ENCODE peak calls at places on chromosome 13, in five cellular contexts. R is AG10803; T is brain microvascular endothelial cell; C is NCI-H69; F is stimulated activated CD8-positive, alpha-beta memory T cell treated with anti-CD3 and anti-CD28 coated beads, Interleukin-4, amount 100 ng/mL, for 24 hours. J is an unnamed sample.
A peak's percentile ranks its signal among the peaks of the same experiment; 100 is the strongest.

GRCh38 chr13:113928701-113929627 is 44.9 kb downstream of the C13orf46 start:
- DNase-seq in C (no peak), T (no peak), R (peak; percentile 99), F (no peak), J (no peak)

GRCh38 chr13:99809931-99810330 is 161.6 kb downstream of the ZIC5 start:
- DNase-seq in C (no peak), T (no peak), F (no peak), R (no peak), J (no peak)

GRCh38 chr13:113157929-113158747 is at the start of gene PROZ:
- DNase-seq in F (no peak), R (no peak), T (no peak), C (peak; percentile 81), J (no peak)

GRCh38 chr13:52459668-52460067 is 4.4 kb downstream of the CKAP2 start:
- DNase-seq in C (no peak), T (peak; percentile 72), F (no peak), R (peak; percentile 36), J (no peak)

GRCh38 chr13:43487459-43487858 is 299.3 kb downstream of the ENOX1 start:
- DNase-seq in T (no peak), R (no peak), C (peak; percentile 61), F (no peak), J (no peak)

GRCh38 chr13:20442798-20443381 is 82.8 kb downstream of the CRYL1 start:
- DNase-seq in R (no peak), T (no peak), F (no peak), C (no peak), J (no peak)

GRCh38 chr13:49499889-49500660 is 4.3 kb downstream of the PHF11 start:
- DNase-seq in F (no peak), R (peak; percentile 70), T (peak; percentile 63), C (no peak), J (no peak)

GRCh38 chr13:20397896-20398295 is 127.8 kb downstream of the CRYL1 start:
- DNase-seq in F (no peak), R (no peak), T (no peak), C (no peak), J (no peak)

GRCh38 chr13:50715402-50716146 is 127.9 kb downstream of the DLEU7 start:
- DNase-seq in F (no peak), R (no peak), C (no peak), T (no peak), J (no peak)

GRCh38 chr13:88051746-88052482 is 380.7 kb downstream of the SLITRK5 start:
- DNase-seq in C (no peak), T (no peak), F (no peak), R (no peak), J (no peak)

GRCh38 chr13:40340368-40341085 is 325.9 kb downstream of the FOXO1 start:
- DNase-seq in F (no peak), T (no peak), C (no peak), R (peak; percentile 3), J (no peak)

GRCh38 chr13:32164622-32165268 is 133.2 kb downstream of the FRY start:
- DNase-seq in F (no peak), T (peak; percentile 73), C (peak; percentile 85), R (peak; percentile 58), J (no peak)

GRCh38 chr13:52348081-52348480 is 57.9 kb downstream of the THSD1 start:
- DNase-seq in C (no peak), F (no peak), T (peak; percentile 82), R (peak; percentile 94), J (no peak)

GRCh38 chr13:30796132-30796832 is 60.9 kb downstream of the ALOX5AP start:
- DNase-seq in T (peak; percentile 43), R (peak; percentile 80), F (no peak), C (peak; percentile 41), J (no peak)

GRCh38 chr13:48478401-48478800 is 54.5 kb downstream of the RCBTB2 start:
- DNase-seq in T (no peak), F (no peak), C (no peak), R (peak; percentile 69), J (no peak)

GRCh38 chr13:74920945-74921725 is 560.8 kb downstream of the TBC1D4 start:
- DNase-seq in T (no peak), C (no peak), F (no peak), R (no peak), J (no peak)

GRCh38 chr13:42750858-42751257 is 30.5 kb upstream of the FAM216B start:
- DNase-seq in R (no peak), T (no peak), F (no peak), C (no peak), J (no peak)

GRCh38 chr13:75458696-75459422 is 23.1 kb downstream of the TBC1D4 start:
- DNase-seq in R (no peak), F (no peak), T (no peak), C (peak; percentile 92), J (no peak)

GRCh38 chr13:59415498-59415897 is 748.2 kb downstream of the DIAPH3 start:
- DNase-seq in R (no peak), F (no peak), T (no peak), C (peak; percentile 13), J (no peak)

GRCh38 chr13:45875951-45876350 is 24.4 kb upstream of the SIAH3 start:
- DNase-seq in T (no peak), F (no peak), C (no peak), R (no peak), J (no peak)

GRCh38 chr13:44972956-44973581 is 16.2 kb downstream of the NUFIP1 start:
- DNase-seq in T (no peak), C (peak; percentile 35), F (no peak), R (peak; percentile 30), J (no peak)

GRCh38 chr13:27920677-27921420 is 1.0 kb downstream of the PDX1 start:
- DNase-seq in F (no peak), T (no peak), C (peak; percentile 33), R (peak; percentile 11), J (peak; percentile 38)

GRCh38 chr13:111158136-111158805 is 43.2 kb downstream of the ARHGEF7 start:
- DNase-seq in F (no peak), C (no peak), R (peak; percentile 43), T (no peak), J (no peak)

GRCh38 chr13:110463876-110464510 is 97.5 kb downstream of the RAB20 start:
- DNase-seq in R (peak; percentile 33), F (no peak), C (no peak), T (no peak), J (peak; percentile 55)

GRCh38 chr13:99386911-99387788 is 80.0 kb upstream of the GPR183 start:
- DNase-seq in R (no peak), T (peak; percentile 29), F (peak; percentile 77), C (peak; percentile 86), J (peak; percentile 96)

GRCh38 chr13:71906438-71906837 is 39.4 kb upstream of the DACH1 start:
- DNase-seq in T (no peak), R (no peak), C (no peak), F (no peak), J (no peak)

GRCh38 chr13:70424428-70424827 is 316.2 kb upstream of the KLHL1 start:
- DNase-seq in C (peak; percentile 61), R (no peak), F (no peak), T (no peak), J (no peak)

GRCh38 chr13:111667757-111668156 is 347.3 kb downstream of the TEX29 start:
- DNase-seq in R (no peak), T (no peak), F (no peak), C (no peak), J (no peak)

GRCh38 chr13:98484289-98485219 is 92.4 kb downstream of the STK24 start:
- DNase-seq in C (peak; percentile 94), R (peak; percentile 94), T (peak; percentile 98), F (peak; percentile 41), J (no peak)

GRCh38 chr13:63605962-63606361 is 2190.3 kb upstream of the PCDH20 start:
- DNase-seq in T (no peak), R (no peak), F (no peak), C (no peak), J (no peak)

GRCh38 chr13:48562296-48563066 is 29.6 kb upstream of the RCBTB2 start:
- DNase-seq in C (no peak), R (no peak), F (peak; percentile 31), T (no peak), J (peak; percentile 60)

GRCh38 chr13:101475536-101475935 is 23.1 kb downstream of the ITGBL1 start:
- DNase-seq in R (no peak), F (no peak), T (no peak), C (no peak), J (no peak)